ENCODE peak calls at places on chromosomes 4 and X, in seven cellular contexts. R, U, Z, X, D, P and O are unnamed samples.

GRCh38 chrX:21926527-21927278 is 13.8 kb upstream of the SMS start:
- DNase-seq in Z (no peak), R (peak; percentile 60), X (no peak), U (no peak), P (peak; percentile 81), D (peak; percentile 95), O (no peak)

GRCh38 chrX:67700607-67701006 is 156.8 kb downstream of the AR start:
- DNase-seq in P (no peak), D (no peak), Z (no peak), U (no peak), R (no peak), X (no peak), O (no peak)

GRCh38 chr4:52912608-52913007 is 50.5 kb downstream of the RASL11B start:
- DNase-seq in X (no peak), Z (no peak), P (no peak), D (peak; percentile 47), R (no peak), U (no peak), O (no peak)

GRCh38 chrX:110318664-110318968 is 731 bp upstream of the AMMECR1 start:
- DNase-seq in X (no peak), U (no peak), D (no peak), P (no peak), R (no peak), Z (no peak), O (no peak)

GRCh38 chr4:174686826-174687225 is 142.2 kb downstream of the GLRA3 start:
- DNase-seq in U (no peak), R (no peak), P (no peak), Z (no peak), D (no peak), X (no peak), O (no peak)

GRCh38 chr4:137307806-137308205 is 224.5 kb downstream of the PCDH18 start:
- DNase-seq in X (no peak), Z (no peak), D (peak; percentile 83), R (no peak), P (peak; percentile 92), U (no peak), O (no peak)

GRCh38 chrX:45309096-45309495 is 108.4 kb upstream of the DIPK2B start:
- DNase-seq in X (no peak), R (no peak), Z (no peak), U (no peak), P (peak; percentile 5), D (no peak), O (no peak)

GRCh38 chrX:51899741-51900140 is 6.3 kb downstream of the MAGED1 start:
- DNase-seq in R (no peak), P (no peak), D (peak; percentile 44), Z (no peak), U (no peak), X (no peak), O (no peak)

GRCh38 chrX:99078301-99078700 is 1331.8 kb downstream of the PCDH19 start:
- DNase-seq in D (no peak), P (no peak), R (no peak), X (no peak), U (no peak), Z (no peak), O (no peak)

GRCh38 chr4:53059253-53059652 is 197.1 kb downstream of the RASL11B start:
- DNase-seq in Z (no peak), D (no peak), U (no peak), X (no peak), R (no peak), P (no peak), O (no peak)

GRCh38 chr4:85681194-85681803 is 206.3 kb downstream of the ARHGAP24 start:
- DNase-seq in Z (no peak), P (peak; percentile 98), X (no peak), R (peak; percentile 91), D (peak; percentile 95), U (no peak), O (no peak)